ENCODE peak calls at places on chromosomes 4 and X, in six cellular contexts. K is T-cell, R is lung, X is heart left ventricle, T is SK-N-DZ, N is neural crest cell. B is an unnamed sample.

GRCh38 chrX:123313486-123313885 is 129.4 kb downstream of the GRIA3 start:
- DNase-seq in T (no peak), K (no peak), N (no peak), X (no peak), R (no peak), B (no peak)

GRCh38 chr4:3484057-3484973 is 21.2 kb downstream of the DOK7 start:
- DNase-seq in X (peak), R (no peak), N (no peak), T (no peak), K (no peak), B (no peak)

GRCh38 chrX:134898450-134898849 is 92.3 kb upstream of the SMIM10 start:
- DNase-seq in N (no peak), R (no peak), X (no peak), K (no peak), T (no peak), B (no peak)

GRCh38 chrX:39437670-39438441 is 636.6 kb downstream of the MID1IP1 start:
- DNase-seq in K (no peak), T (no peak), R (no peak), N (no peak), X (no peak), B (no peak)

GRCh38 chr4:65865489-65865888 is 195.2 kb upstream of the EPHA5 start:
- DNase-seq in R (no peak), K (no peak), X (no peak), N (peak), T (no peak), B (peak)

GRCh38 chr4:96154676-96155075 is 314.8 kb downstream of the PDHA2 start:
- DNase-seq in R (no peak), X (no peak), T (no peak), K (no peak), N (no peak), B (no peak)

GRCh38 chr4:119580293-119580692 is 48.3 kb downstream of the PDE5A start:
- DNase-seq in X (no peak), K (no peak), R (no peak), T (no peak), N (no peak), B (no peak)

GRCh38 chrX:45135616-45136015 is 65.1 kb downstream of the DIPK2B start:
- DNase-seq in K (no peak), R (no peak), N (no peak), X (no peak), T (no peak), B (no peak)

GRCh38 chr4:40731792-40732245 is 17.9 kb upstream of the NSUN7 start:
- DNase-seq in X (peak), T (no peak), K (no peak), R (peak), N (no peak), B (no peak)

GRCh38 chr4:51850294-51850693 is 7.3 kb downstream of the DCUN1D4 start:
- DNase-seq in X (no peak), N (no peak), T (no peak), R (no peak), K (no peak), B (no peak)

GRCh38 chr4:20015825-20016224 is 235.9 kb upstream of the SLIT2 start:
- DNase-seq in K (no peak), N (no peak), R (no peak), X (no peak), T (no peak), B (no peak)

GRCh38 chr4:579543-580175 is 3.6 kb upstream of the TMEM271 start:
- DNase-seq in R (no peak), N (no peak), T (no peak), X (no peak), K (no peak), B (peak)

GRCh38 chr4:156958276-156959074 is 13.1 kb downstream of the PDGFC start:
- DNase-seq in K (no peak), R (no peak), T (no peak), N (no peak), X (no peak), B (no peak)

GRCh38 chr4:972651-973424 is 531 bp downstream of the DGKQ start:
- DNase-seq in T (no peak), X (no peak), K (peak), R (no peak), N (no peak), B (peak)

GRCh38 chrX:20046864-20047263 is 56.0 kb upstream of the BCLAF3 start:
- DNase-seq in T (no peak), X (no peak), K (no peak), N (no peak), R (no peak), B (no peak)

GRCh38 chr4:10893417-10893816 is 208.8 kb upstream of the CLNK start:
- DNase-seq in K (no peak), R (no peak), X (no peak), T (no peak), N (no peak), B (peak)

GRCh38 chr4:137070614-137071013 is 461.7 kb downstream of the PCDH18 start:
- DNase-seq in X (no peak), N (no peak), T (no peak), K (no peak), R (no peak), B (peak)

GRCh38 chr4:78565971-78566372 is 14.4 kb downstream of the ANXA3 start:
- DNase-seq in T (no peak), K (no peak), N (no peak), R (no peak), X (no peak), B (peak)

GRCh38 chr4:25861951-25862410 is 807 bp downstream of the SEL1L3 start:
- DNase-seq in K (no peak), N (no peak), X (no peak), R (peak), T (no peak), B (peak)

GRCh38 chrX:94901849-94902248 is 1227.8 kb downstream of the FAM133A start:
- DNase-seq in T (no peak), X (no peak), R (no peak), N (no peak), K (no peak), B (no peak)

GRCh38 chr4:2786152-2786671 is 6.7 kb upstream of the SH3BP2 start:
- DNase-seq in T (no peak), N (no peak), X (no peak), R (no peak), K (peak), B (no peak)